ENCODE peak calls at places on chromosome 16, in seven cellular contexts. Z is A549, C is IMR-90, M is uterus, S is gastrocnemius medialis, T is H54, D is ovary. O is an unnamed sample.

GRCh38 chr16:70703041-70703834 is 17.4 kb upstream of the MTSS2 start:
- DNase-seq in Z (peak), C (peak), M (peak), S (no peak), T (peak), D (peak), O (no peak)

GRCh38 chr16:63461248-63461841 is 1425.1 kb upstream of the CDH8 start:
- DNase-seq in Z (no peak), C (peak), M (peak), S (no peak), T (no peak), D (peak), O (peak)

GRCh38 chr16:19179890-19180490 is 11.9 kb downstream of the SYT17 start:
- DNase-seq in Z (peak), C (peak), M (no peak), S (peak), T (peak), D (no peak), O (peak)

GRCh38 chr16:28981517-28981916 is 3.3 kb upstream of the LAT start:
- DNase-seq in Z (peak), C (no peak), M (no peak), S (no peak), T (no peak), D (no peak), O (peak)

GRCh38 chr16:60792437-60792836 is 1243.8 kb downstream of the CDH8 start:
- DNase-seq in Z (no peak), C (no peak), M (no peak), S (no peak), T (no peak), D (no peak), O (no peak)

GRCh38 chr16:49698931-49699715 is 156.8 kb downstream of the ZNF423 start:
- DNase-seq in Z (no peak), C (no peak), M (peak), S (no peak), T (no peak), D (peak), O (no peak)

GRCh38 chr16:86836503-86837125 is 258.3 kb downstream of the FOXL1 start:
- DNase-seq in Z (no peak), C (peak), M (no peak), S (no peak), T (peak), D (no peak), O (no peak)

GRCh38 chr16:24015923-24016322 is 180.1 kb downstream of the PRKCB start:
- DNase-seq in Z (peak), C (no peak), M (no peak), S (no peak), T (no peak), D (no peak), O (no peak)

GRCh38 chr16:71540-72341 is 690 bp downstream of the RHBDF1 start:
- DNase-seq in Z (peak), C (peak), M (peak), S (peak), T (peak), D (peak), O (no peak)

GRCh38 chr16:25957707-25958106 is 265.9 kb downstream of the HS3ST4 start:
- DNase-seq in Z (no peak), C (no peak), M (no peak), S (no peak), T (no peak), D (no peak), O (no peak)

GRCh38 chr16:72172105-72173034 is at the start of gene PMFBP1:
- DNase-seq in Z (peak), C (peak), M (no peak), S (peak), T (peak), D (no peak), O (peak)

GRCh38 chr16:54875443-54875842 is 55.2 kb upstream of the IRX5 start:
- DNase-seq in Z (no peak), C (no peak), M (no peak), S (no peak), T (no peak), D (no peak), O (no peak)

GRCh38 chr16:2980227-2981176 is at the start of gene PKMYT1:
- DNase-seq in Z (peak), C (peak), M (peak), S (peak), T (peak), D (peak), O (peak)

GRCh38 chr16:80433617-80434016 is 107.2 kb upstream of the DYNLRB2 start:
- DNase-seq in Z (no peak), C (no peak), M (no peak), S (no peak), T (peak), D (no peak), O (no peak)

GRCh38 chr16:86087011-86087453 is 188.1 kb downstream of the IRF8 start:
- DNase-seq in Z (no peak), C (no peak), M (no peak), S (no peak), T (no peak), D (no peak), O (no peak)

GRCh38 chr16:87860553-87861299 is 8.6 kb downstream of the SLC7A5 start:
- DNase-seq in Z (peak), C (peak), M (no peak), S (peak), T (no peak), D (peak), O (peak)

GRCh38 chr16:3058173-3059030 is 7.0 kb upstream of the IL32 start:
- DNase-seq in Z (no peak), C (no peak), M (peak), S (no peak), T (no peak), D (peak), O (peak)

GRCh38 chr16:63067141-63067540 is 1030.9 kb upstream of the CDH8 start:
- DNase-seq in Z (no peak), C (no peak), M (no peak), S (no peak), T (no peak), D (no peak), O (no peak)

GRCh38 chr16:588639-588888 is 1.3 kb upstream of the RAB40C start:
- DNase-seq in Z (no peak), C (peak), M (no peak), S (no peak), T (no peak), D (no peak), O (peak)

GRCh38 chr16:56932588-56933265 is 785 bp downstream of the HERPUD1 start:
- DNase-seq in Z (peak), C (peak), M (peak), S (peak), T (peak), D (peak), O (peak)

GRCh38 chr16:5455110-5455509 is 357.5 kb upstream of the EEF2KMT start:
- DNase-seq in Z (no peak), C (no peak), M (no peak), S (no peak), T (no peak), D (no peak), O (no peak)

GRCh38 chr16:69848635-69849545 is 86.8 kb downstream of the WWP2 start:
- DNase-seq in Z (no peak), C (peak), M (peak), S (peak), T (peak), D (peak), O (no peak)

GRCh38 chr16:88411951-88412576 is 29.3 kb downstream of the ZNF469 start:
- DNase-seq in Z (no peak), C (no peak), M (no peak), S (no peak), T (no peak), D (no peak), O (no peak)

GRCh38 chr16:19691161-19691850 is 26.7 kb downstream of the KNOP1 start:
- DNase-seq in Z (no peak), C (peak), M (no peak), S (no peak), T (no peak), D (no peak), O (no peak)

GRCh38 chr16:89042711-89043551 is 50.7 kb upstream of the ACSF3 start:
- DNase-seq in Z (no peak), C (no peak), M (no peak), S (no peak), T (no peak), D (no peak), O (no peak)

GRCh38 chr16:7405166-7405565 is 72.5 kb downstream of the RBFOX1 start:
- DNase-seq in Z (no peak), C (no peak), M (no peak), S (peak), T (no peak), D (peak), O (no peak)

GRCh38 chr16:85504242-85504641 is 108.9 kb upstream of the GSE1 start:
- DNase-seq in Z (no peak), C (no peak), M (no peak), S (no peak), T (no peak), D (no peak), O (no peak)

GRCh38 chr16:81487301-81487720 is 42.7 kb downstream of the CMIP start:
- DNase-seq in Z (no peak), C (no peak), M (no peak), S (no peak), T (no peak), D (no peak), O (no peak)

GRCh38 chr16:74320707-74321106 is 24.1 kb downstream of the PSMD7 start:
- DNase-seq in Z (no peak), C (no peak), M (no peak), S (no peak), T (no peak), D (no peak), O (no peak)

GRCh38 chr16:46896314-46896968 is 12.3 kb downstream of the GPT2 start:
- DNase-seq in Z (no peak), C (peak), M (no peak), S (no peak), T (no peak), D (peak), O (no peak)
- TF ChIP-seq POLR2A in Z (no peak), C (no peak), M (no peak), S (no peak), T (no peak), D (no peak), O (no peak)

GRCh38 chr16:67247698-67248400 is 568 bp upstream of the FHOD1 start:
- DNase-seq in Z (no peak), C (no peak), M (no peak), S (no peak), T (no peak), D (no peak), O (no peak)
- TF ChIP-seq POLR2A in Z (no peak), C (no peak), M (no peak), S (no peak), T (no peak), D (peak), O (peak)

GRCh38 chr16:84177740-84178070 is 9.2 kb downstream of the TAF1C start:
- DNase-seq in Z (no peak), C (peak), M (peak), S (no peak), T (no peak), D (no peak), O (no peak)

GRCh38 chr16:84174396-84174795 is 12.5 kb downstream of the TAF1C start:
- DNase-seq in Z (no peak), C (no peak), M (no peak), S (no peak), T (no peak), D (no peak), O (no peak)

GRCh38 chr16:84175351-84176081 is 11.3 kb downstream of the TAF1C start:
- DNase-seq in Z (peak), C (peak), M (peak), S (no peak), T (no peak), D (peak), O (peak)

GRCh38 chr16:84178146-84178765 is 8.6 kb downstream of the TAF1C start:
- DNase-seq in Z (no peak), C (no peak), M (peak), S (no peak), T (no peak), D (peak), O (no peak)

GRCh38 chr16:84176192-84177053 is 10.4 kb downstream of the TAF1C start:
- DNase-seq in Z (no peak), C (no peak), M (no peak), S (no peak), T (no peak), D (peak), O (no peak)
- TF ChIP-seq POLR2A in Z (no peak), C (no peak), M (no peak), S (no peak), T (no peak), D (no peak), O (no peak)

GRCh38 chr16:11668590-11669379 is 530 bp downstream of the SNN start:
- DNase-seq in Z (no peak), C (no peak), M (peak), S (no peak), T (no peak), D (peak), O (no peak)
- TF ChIP-seq POLR2A in Z (no peak), C (no peak), M (no peak), S (no peak), T (no peak), D (no peak), O (no peak)

DNA sequence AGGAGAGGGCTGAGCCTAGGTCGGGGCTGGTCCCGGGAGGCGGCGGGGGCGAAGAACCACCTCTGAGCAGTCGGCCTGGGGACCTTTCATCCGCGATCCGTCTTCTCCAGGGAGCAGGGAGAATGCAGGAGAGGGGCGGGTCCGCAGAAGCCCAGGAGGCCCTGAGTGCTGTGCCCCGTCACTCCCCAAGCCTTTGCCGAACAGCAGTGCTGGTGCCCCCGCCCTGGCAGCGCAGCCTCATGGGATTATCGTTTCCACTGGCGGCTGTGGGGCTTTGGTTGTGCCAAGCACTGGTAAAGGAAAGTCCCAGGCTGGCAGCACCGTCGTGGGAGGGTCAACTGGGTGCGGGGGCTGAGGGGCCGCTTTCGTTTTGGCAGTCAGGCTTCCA is 631 bp downstream of the TBL3 start:
- DNase-seq in Z (no peak), C (no peak), M (no peak), S (no peak), T (no peak), D (peak), O (peak)
- TF ChIP-seq POLR2A in Z (no peak), C (no peak), M (no peak), S (no peak), T (no peak), D (no peak), O (no peak)

DNA sequence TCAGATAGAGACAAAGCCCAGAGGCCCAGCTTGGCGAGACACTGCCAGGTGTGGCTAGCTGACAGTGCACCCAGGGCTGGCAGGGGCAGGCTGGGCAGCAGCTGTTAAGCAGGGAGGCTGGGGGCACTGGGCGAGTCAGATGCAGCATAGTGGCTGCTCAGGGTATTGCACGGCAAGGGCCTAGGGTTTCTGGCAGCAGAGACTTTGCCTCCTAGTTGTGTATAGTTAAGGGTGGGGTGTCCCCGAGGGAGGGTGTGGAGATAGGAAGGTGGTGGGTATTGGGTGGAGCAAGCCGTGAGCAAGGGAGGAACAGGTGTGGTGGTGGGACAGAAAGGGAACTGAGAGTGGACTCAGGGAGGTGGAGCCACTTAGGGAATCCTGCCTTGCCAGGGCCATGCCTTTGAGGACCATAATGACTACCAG is 66.0 kb downstream of the SMPD3 start:
- DNase-seq in Z (peak), C (no peak), M (no peak), S (no peak), T (no peak), D (no peak), O (peak)
- TF ChIP-seq POLR2A in Z (no peak), C (no peak), M (no peak), S (no peak), T (no peak), D (no peak), O (no peak)

GRCh38 chr16:51553910-51554309 is 402.8 kb upstream of the SALL1 start:
- DNase-seq in Z (no peak), C (peak), M (no peak), S (no peak), T (no peak), D (no peak), O (no peak)

GRCh38 chr16:51549836-51550235 is 398.8 kb upstream of the SALL1 start:
- DNase-seq in Z (no peak), C (peak), M (no peak), S (no peak), T (no peak), D (no peak), O (no peak)

GRCh38 chr16:51545951-51546350 is 394.9 kb upstream of the SALL1 start:
- DNase-seq in Z (no peak), C (no peak), M (no peak), S (no peak), T (no peak), D (no peak), O (no peak)

GRCh38 chr16:51553314-51553713 is 402.2 kb upstream of the SALL1 start:
- DNase-seq in Z (no peak), C (no peak), M (no peak), S (no peak), T (no peak), D (no peak), O (no peak)

DNA sequence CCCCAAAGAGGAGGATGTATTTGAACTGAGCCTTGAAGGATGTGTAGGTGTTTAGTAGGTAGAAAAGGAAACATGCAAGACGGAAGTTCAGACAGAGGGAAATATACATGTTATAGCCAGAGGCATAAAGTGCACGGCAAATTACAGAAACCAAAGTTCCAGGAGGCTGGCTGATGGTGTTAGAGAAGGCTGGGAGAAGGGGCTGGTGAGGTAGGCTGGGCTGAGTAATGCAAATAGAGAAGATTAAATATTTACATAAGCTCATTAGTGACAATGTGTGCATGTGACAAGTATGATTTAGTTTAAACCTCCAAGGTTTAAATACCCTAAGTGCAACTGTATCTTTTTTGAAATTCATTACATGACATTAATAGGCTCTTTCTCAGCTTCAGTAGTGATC is 399.7 kb upstream of the SALL1 start:
- DNase-seq in Z (no peak), C (peak), M (no peak), S (no peak), T (no peak), D (no peak), O (no peak)
- TF ChIP-seq POLR2A in Z (no peak), C (no peak), M (no peak), S (no peak), T (no peak), D (no peak), O (no peak)